ENCODE peak calls at places on chromosome 10, in ten cellular contexts. K is HCT116; M is AG04450; G is heart left ventricle; E is A549; Y is lower lobe of right lung; W is fibroblast of villous mesenchyme; H is CD8-positive, alpha-beta T cell; J is nephron progenitor cell; I is neural crest cell. Q is an unnamed sample.

GRCh38 chr10:60172363-60172990 is 217.2 kb downstream of the ANK3 start:
- DNase-seq in K (no peak), M (no peak), G (no peak), E (no peak), Y (no peak), W (no peak), H (no peak), J (no peak), I (no peak), Q (no peak)

GRCh38 chr10:119243967-119244366 is 36.6 kb downstream of the GRK5 start:
- DNase-seq in K (no peak), M (no peak), G (no peak), E (no peak), Y (no peak), W (peak), H (no peak), J (no peak), I (no peak), Q (no peak)

GRCh38 chr10:6255548-6256061 is 52.9 kb downstream of the PFKFB3 start:
- DNase-seq in K (no peak), M (no peak), G (no peak), E (no peak), Y (peak), W (no peak), H (no peak), J (no peak), I (no peak), Q (no peak)

GRCh38 chr10:806451-807162 is 117.1 kb upstream of the DIP2C start:
- DNase-seq in K (no peak), M (no peak), G (no peak), E (no peak), Y (no peak), W (no peak), H (no peak), J (no peak), I (no peak), Q (no peak)

GRCh38 chr10:94314913-94315545 is 47.7 kb downstream of the NOC3L start:
- DNase-seq in K (no peak), M (no peak), G (no peak), E (no peak), Y (no peak), W (peak), H (no peak), J (no peak), I (no peak), Q (no peak)

GRCh38 chr10:8758029-8758428 is 703.5 kb downstream of the GATA3 start:
- DNase-seq in K (no peak), M (no peak), G (no peak), E (no peak), Y (no peak), W (no peak), H (no peak), J (no peak), I (no peak), Q (no peak)

GRCh38 chr10:75231672-75232581 is 3.8 kb downstream of the COMTD1 start:
- DNase-seq in K (no peak), M (no peak), G (no peak), E (no peak), Y (no peak), W (no peak), H (no peak), J (no peak), I (no peak), Q (no peak)

GRCh38 chr10:100886946-100887345 is 25.8 kb upstream of the SLF2 start:
- DNase-seq in K (no peak), M (no peak), G (no peak), E (no peak), Y (no peak), W (peak), H (no peak), J (no peak), I (no peak), Q (no peak)

GRCh38 chr10:70668454-70668970 is 3.8 kb upstream of the ADAMTS14 start:
- DNase-seq in K (no peak), M (no peak), G (no peak), E (no peak), Y (no peak), W (peak), H (no peak), J (no peak), I (no peak), Q (peak)

GRCh38 chr10:112955736-112956421 is 5.8 kb downstream of the TCF7L2 start:
- DNase-seq in K (no peak), M (peak), G (no peak), E (no peak), Y (no peak), W (peak), H (no peak), J (no peak), I (no peak), Q (no peak)

GRCh38 chr10:968546-969199 is 19.6 kb upstream of the GTPBP4 start:
- DNase-seq in K (no peak), M (no peak), G (no peak), E (no peak), Y (no peak), W (no peak), H (no peak), J (no peak), I (no peak), Q (no peak)

GRCh38 chr10:113132651-113133088 is 182.6 kb downstream of the TCF7L2 start:
- DNase-seq in K (no peak), M (no peak), G (no peak), E (no peak), Y (no peak), W (peak), H (no peak), J (peak), I (peak), Q (no peak)

GRCh38 chr10:67771200-67771599 is 66.8 kb downstream of the DNAJC12 start:
- DNase-seq in K (no peak), M (no peak), G (no peak), E (no peak), Y (no peak), W (no peak), H (no peak), J (no peak), I (no peak), Q (no peak)

GRCh38 chr10:34528320-34528719 is 286.8 kb downstream of the PARD3 start:
- DNase-seq in K (peak), M (peak), G (no peak), E (peak), Y (no peak), W (peak), H (no peak), J (no peak), I (no peak), Q (no peak)

GRCh38 chr10:113583561-113583960 is 30.7 kb downstream of the HABP2 start:
- DNase-seq in K (no peak), M (no peak), G (no peak), E (no peak), Y (no peak), W (no peak), H (no peak), J (no peak), I (no peak), Q (no peak)

GRCh38 chr10:3323865-3324498 is 151.4 kb upstream of the PITRM1 start:
- DNase-seq in K (no peak), M (no peak), G (no peak), E (no peak), Y (no peak), W (peak), H (no peak), J (no peak), I (no peak), Q (no peak)

GRCh38 chr10:32954545-32955298 is 3.3 kb downstream of the ITGB1 start:
- DNase-seq in K (no peak), M (no peak), G (no peak), E (no peak), Y (no peak), W (no peak), H (no peak), J (no peak), I (no peak), Q (no peak)

GRCh38 chr10:65808687-65809333 is 1117.0 kb upstream of the LRRTM3 start:
- DNase-seq in K (no peak), M (no peak), G (no peak), E (no peak), Y (no peak), W (no peak), H (no peak), J (no peak), I (no peak), Q (no peak)

GRCh38 chr10:65802391-65802790 is 1123.4 kb upstream of the LRRTM3 start:
- DNase-seq in K (no peak), M (no peak), G (no peak), E (no peak), Y (no peak), W (no peak), H (no peak), J (no peak), I (no peak), Q (no peak)

DNA sequence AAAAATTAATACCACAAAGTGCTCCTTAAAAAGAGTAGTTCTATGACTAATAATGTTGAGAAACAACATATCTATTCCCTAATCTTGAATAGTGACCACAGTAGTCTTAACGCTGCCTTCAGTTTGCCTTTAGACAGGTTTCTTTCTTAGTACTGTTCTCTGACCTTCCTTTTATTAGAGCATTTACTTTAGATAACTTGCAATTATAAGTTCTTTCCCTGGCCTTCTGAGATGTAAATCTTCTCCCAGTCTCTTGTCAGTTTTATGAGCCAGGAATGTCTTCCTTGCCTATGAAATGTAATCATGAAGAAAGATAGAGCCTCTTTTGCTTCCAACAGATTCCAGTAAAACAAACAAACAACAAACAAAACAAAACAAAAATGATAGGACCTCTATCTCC is 1119.8 kb upstream of the LRRTM3 start:
- DNase-seq in K (no peak), M (no peak), G (no peak), E (no peak), Y (no peak), W (peak), H (no peak), J (no peak), I (no peak), Q (no peak)
- TF ChIP-seq CTCF in K (no peak), M (no peak), G (no peak), E (no peak), Y (no peak), W (no peak), H (no peak), J (no peak), I (no peak), Q (no peak)

DNA sequence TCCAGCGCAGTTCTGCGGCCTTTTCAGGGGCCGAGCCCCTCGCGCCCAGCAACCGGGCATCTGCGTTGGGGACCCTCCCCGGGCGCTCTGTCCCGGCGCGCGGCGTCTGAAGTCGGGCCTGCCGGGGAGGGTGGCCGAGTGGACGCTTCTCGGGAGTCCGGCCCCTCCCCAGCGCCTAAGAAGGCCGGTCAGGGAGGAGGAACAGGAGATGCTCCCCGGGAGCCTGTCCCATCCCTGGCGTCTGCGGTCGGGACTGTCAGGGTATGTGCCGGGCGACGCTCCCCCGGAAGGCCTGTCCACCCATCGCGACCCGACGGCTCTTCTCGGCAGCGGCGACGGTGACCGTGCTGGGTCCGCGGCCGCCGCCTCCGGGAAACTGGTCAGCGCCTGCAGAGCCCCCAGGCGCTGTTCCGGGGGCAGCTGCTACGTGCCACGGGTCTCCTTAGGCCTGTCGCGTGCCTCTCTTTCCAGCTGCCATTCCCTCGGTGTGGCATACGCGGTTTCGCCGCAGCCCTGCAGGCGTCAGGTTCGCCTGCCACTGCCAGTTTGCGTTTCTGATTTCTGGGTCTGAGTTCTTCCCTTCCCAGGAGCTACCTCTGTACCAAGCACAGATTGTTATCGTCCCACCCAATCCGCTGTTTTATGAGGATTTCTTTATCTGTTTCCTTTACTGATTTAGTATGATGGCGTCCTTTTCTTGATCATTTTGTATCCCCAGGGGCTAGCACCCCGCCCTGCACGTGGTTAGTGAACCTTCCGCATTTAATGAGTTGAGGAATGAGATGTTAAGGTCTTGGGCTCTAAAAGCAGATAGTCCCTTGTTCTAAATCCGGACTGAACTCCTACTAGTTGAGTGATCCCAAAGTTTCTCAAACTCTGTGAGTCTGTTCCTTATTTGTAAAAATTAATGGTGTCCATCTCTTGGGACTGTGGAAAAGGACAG is 782 bp downstream of the IFIT5 start:
- DNase-seq in K (no peak), M (no peak), G (peak), E (peak), Y (peak), W (peak), H (peak), J (peak), I (peak), Q (peak)
- TF ChIP-seq CTCF in K (no peak), M (no peak), G (no peak), E (no peak), Y (no peak), W (no peak), H (no peak), J (no peak), I (peak), Q (no peak)

GRCh38 chr10:121168513-121169216 is 317.5 kb downstream of the WDR11 start:
- DNase-seq in K (peak), M (no peak), G (no peak), E (no peak), Y (no peak), W (no peak), H (no peak), J (no peak), I (no peak), Q (no peak)
- TF ChIP-seq CTCF in K (peak), M (no peak), G (no peak), E (no peak), Y (no peak), W (no peak), H (no peak), J (no peak), I (no peak), Q (no peak)

GRCh38 chr10:117074621-117075020 is 63.4 kb downstream of the VAX1 start:
- DNase-seq in K (peak), M (no peak), G (no peak), E (no peak), Y (no peak), W (no peak), H (no peak), J (no peak), I (no peak), Q (no peak)
- TF ChIP-seq CTCF in K (peak), M (no peak), G (no peak), E (peak), Y (no peak), W (no peak), H (no peak), J (no peak), I (no peak), Q (no peak)

GRCh38 chr10:43203491-43204393 is 63.1 kb downstream of the RASGEF1A start:
- DNase-seq in K (peak), M (no peak), G (peak), E (no peak), Y (peak), W (no peak), H (no peak), J (peak), I (peak), Q (peak)
- TF ChIP-seq CTCF in K (peak), M (no peak), G (no peak), E (no peak), Y (no peak), W (no peak), H (no peak), J (no peak), I (no peak), Q (no peak)

GRCh38 chr10:93039721-93040120 is 20.9 kb upstream of the CYP26C1 start:
- DNase-seq in K (peak), M (no peak), G (no peak), E (no peak), Y (no peak), W (peak), H (no peak), J (no peak), I (no peak), Q (no peak)
- TF ChIP-seq CTCF in K (peak), M (peak), G (no peak), E (peak), Y (peak), W (peak), H (no peak), J (no peak), I (no peak), Q (no peak)

GRCh38 chr10:124349993-124350280 is 68.8 kb downstream of the OAT start:
- DNase-seq in K (no peak), M (no peak), G (no peak), E (no peak), Y (no peak), W (no peak), H (no peak), J (no peak), I (no peak), Q (peak)

GRCh38 chr10:124346831-124347230 is 71.9 kb downstream of the OAT start:
- DNase-seq in K (no peak), M (no peak), G (no peak), E (no peak), Y (no peak), W (no peak), H (no peak), J (no peak), I (no peak), Q (peak)

GRCh38 chr10:124349231-124349992 is 69.3 kb downstream of the OAT start:
- DNase-seq in K (no peak), M (no peak), G (no peak), E (no peak), Y (no peak), W (no peak), H (no peak), J (no peak), I (no peak), Q (peak)

GRCh38 chr10:124348801-124349200 is 69.9 kb downstream of the OAT start:
- DNase-seq in K (no peak), M (no peak), G (no peak), E (no peak), Y (no peak), W (no peak), H (no peak), J (no peak), I (no peak), Q (peak)

GRCh38 chr10:124347956-124348355 is 70.8 kb downstream of the OAT start:
- DNase-seq in K (no peak), M (no peak), G (no peak), E (no peak), Y (no peak), W (no peak), H (no peak), J (no peak), I (no peak), Q (peak)
- TF ChIP-seq CTCF in K (peak), M (no peak), G (no peak), E (no peak), Y (no peak), W (peak), H (no peak), J (no peak), I (no peak), Q (no peak)

GRCh38 chr10:124249196-124249595 is 155.8 kb upstream of the CHST15 start:
- DNase-seq in K (no peak), M (no peak), G (no peak), E (no peak), Y (peak), W (no peak), H (no peak), J (no peak), I (no peak), Q (no peak)

GRCh38 chr10:124248646-124249045 is 155.2 kb upstream of the CHST15 start:
- DNase-seq in K (no peak), M (no peak), G (no peak), E (no peak), Y (peak), W (no peak), H (no peak), J (no peak), I (no peak), Q (no peak)

GRCh38 chr10:124250506-124250905 is 157.1 kb upstream of the CHST15 start:
- DNase-seq in K (no peak), M (no peak), G (no peak), E (no peak), Y (peak), W (no peak), H (no peak), J (no peak), I (no peak), Q (no peak)

GRCh38 chr10:124251317-124251716 is 157.9 kb upstream of the CHST15 start:
- DNase-seq in K (no peak), M (no peak), G (no peak), E (no peak), Y (peak), W (no peak), H (no peak), J (no peak), I (no peak), Q (no peak)

GRCh38 chr10:124249812-124250432 is 156.5 kb upstream of the CHST15 start:
- DNase-seq in K (peak), M (no peak), G (no peak), E (no peak), Y (peak), W (peak), H (no peak), J (no peak), I (no peak), Q (no peak)
- TF ChIP-seq CTCF in K (peak), M (no peak), G (no peak), E (peak), Y (no peak), W (peak), H (no peak), J (no peak), I (no peak), Q (no peak)

GRCh38 chr10:102501201-102502028 is 1.1 kb downstream of the ACTR1A start:
- DNase-seq in K (no peak), M (no peak), G (no peak), E (no peak), Y (no peak), W (no peak), H (no peak), J (no peak), I (no peak), Q (no peak)

GRCh38 chr10:102502029-102502336 is 529 bp downstream of the ACTR1A start:
- DNase-seq in K (peak), M (peak), G (peak), E (peak), Y (peak), W (peak), H (peak), J (peak), I (peak), Q (peak)

GRCh38 chr10:102504179-102504975 is 605 bp downstream of the SUFU start:
- DNase-seq in K (no peak), M (no peak), G (no peak), E (no peak), Y (peak), W (peak), H (no peak), J (peak), I (peak), Q (peak)

GRCh38 chr10:102503264-102504178 is at the start of gene SUFU:
- DNase-seq in K (peak), M (peak), G (peak), E (peak), Y (peak), W (peak), H (peak), J (peak), I (peak), Q (peak)

DNA sequence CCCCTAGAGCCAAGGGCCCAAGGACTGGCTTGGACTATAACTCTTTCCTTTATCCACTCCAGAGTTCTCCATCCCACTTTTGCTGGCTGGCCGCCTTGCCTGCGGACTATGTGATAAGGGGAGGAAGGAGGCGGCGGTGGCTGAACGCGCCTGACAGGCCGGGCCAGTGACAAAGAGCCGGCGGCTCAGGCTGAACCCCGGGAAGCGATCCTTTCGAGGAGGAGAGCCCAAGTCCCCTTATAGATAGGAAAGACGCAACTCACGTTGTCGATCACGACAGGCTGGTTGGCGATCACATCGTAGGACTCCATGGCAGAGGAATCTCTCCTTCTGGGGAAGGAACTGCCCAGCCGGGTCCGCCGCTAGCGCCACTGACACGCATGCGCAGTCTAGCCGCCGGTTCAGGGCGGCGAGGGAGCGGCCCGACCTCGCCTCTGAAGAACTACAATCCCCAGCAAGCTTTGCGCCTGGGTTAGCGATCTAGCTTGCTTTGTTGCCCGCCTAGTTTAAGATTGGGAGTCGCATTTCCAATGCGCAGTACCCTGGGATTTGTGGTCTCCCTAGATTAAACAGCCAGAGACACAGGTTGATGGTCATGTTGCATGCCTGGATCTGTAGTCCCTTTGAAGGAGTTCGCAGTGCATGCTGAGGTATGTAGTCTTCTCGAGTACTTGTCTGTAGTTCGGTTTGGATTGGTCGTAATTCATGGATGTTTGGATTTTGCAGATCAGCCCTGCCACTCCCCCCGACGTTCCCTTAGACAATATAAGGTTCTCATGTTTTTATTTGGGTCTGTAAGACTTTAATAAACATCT is at the start of gene ACTR1A:
- DNase-seq in K (peak), M (peak), G (peak), E (peak), Y (peak), W (peak), H (peak), J (peak), I (peak), Q (peak)
- TF ChIP-seq CTCF in K (no peak), M (no peak), G (no peak), E (no peak), Y (no peak), W (no peak), H (no peak), J (no peak), I (no peak), Q (no peak)

GRCh38 chr10:49187950-49188761 is at the start of gene TMEM273:
- DNase-seq in K (no peak), M (no peak), G (peak), E (no peak), Y (peak), W (no peak), H (no peak), J (no peak), I (no peak), Q (peak)
- TF ChIP-seq CTCF in K (no peak), M (no peak), G (no peak), E (no peak), Y (no peak), W (no peak), H (no peak), J (no peak), I (no peak), Q (peak)

Q was measured in spleen.